ENCODE peak calls at places on chromosome 2, in ten cellular contexts. X is A172, O is H1, A is NCI-H1092 treated with DMSO at 0.1 percent for 48 hours, W is AG09309, Y is cardiac fibroblast, Z is NCI-H510A treated with DMSO at 0.1 percent for 48 hours, V is activated T-helper 1 cell treated with Interleukin-2 at 50 U/mL for 16 hours, U is ovary, S is nucleus accumbens. G is an unnamed sample.

GRCh38 chr2:180677200-180677599 is 303.2 kb upstream of the UBE2E3 start:
- DNase-seq in X (no peak), O (no peak), A (no peak), W (no peak), Y (no peak), Z (no peak), V (no peak), U (no peak), S (no peak), G (peak; percentile 62)

GRCh38 chr2:9811679-9812511 is 31.4 kb upstream of the TAF1B start:
- DNase-seq in X (no peak), O (peak; percentile 24), A (no peak), W (no peak), Y (no peak), Z (no peak), V (no peak), U (peak; percentile 29), S (no peak), G (no peak)

GRCh38 chr2:142951190-142952007 is 73.9 kb downstream of the KYNU start:
- DNase-seq in X (no peak), O (no peak), A (no peak), W (no peak), Y (no peak), Z (no peak), V (no peak), U (no peak), S (no peak), G (no peak)

GRCh38 chr2:233400341-233400740 is 46.0 kb downstream of the DGKD start:
- DNase-seq in X (no peak), O (no peak), A (no peak), W (no peak), Y (no peak), Z (no peak), V (no peak), U (no peak), S (no peak), G (no peak)

GRCh38 chr2:132403176-132403575 is 13.4 kb upstream of the GPR39 start:
- DNase-seq in X (no peak), O (no peak), A (peak; percentile 31), W (no peak), Y (no peak), Z (no peak), V (no peak), U (no peak), S (no peak), G (no peak)

GRCh38 chr2:201904529-201905420 is 98.4 kb downstream of the CDK15 start:
- DNase-seq in X (no peak), O (no peak), A (no peak), W (no peak), Y (no peak), Z (no peak), V (no peak), U (no peak), S (no peak), G (no peak)

GRCh38 chr2:189499137-189499536 is 57.9 kb downstream of the WDR75 start:
- DNase-seq in X (no peak), O (no peak), A (no peak), W (no peak), Y (no peak), Z (no peak), V (no peak), U (no peak), S (no peak), G (no peak)

GRCh38 chr2:237861-238260 is 26.0 kb downstream of the SH3YL1 start:
- DNase-seq in X (no peak), O (no peak), A (no peak), W (no peak), Y (no peak), Z (no peak), V (no peak), U (no peak), S (no peak), G (no peak)

G was measured in RWPE1.